ENCODE peak calls at places on chromosomes 1 and 21, in seven cellular contexts. F, R, T, S, G, L and V are unnamed samples.

GRCh38 chr1:23896491-23896890 is 16.7 kb downstream of the CNR2 start:
- DNase-seq in G (no peak), T (no peak), F (no peak), S (no peak), R (no peak), L (no peak), V (no peak)

GRCh38 chr1:201172999-201173610 is 17.5 kb upstream of the IGFN1 start:
- DNase-seq in G (no peak), S (no peak), R (peak), L (no peak), F (peak), T (no peak), V (no peak)

GRCh38 chr1:161119379-161120061 is 1.6 kb downstream of the NIT1 start:
- DNase-seq in T (peak), G (peak), L (peak), S (no peak), F (peak), R (peak), V (no peak)

GRCh38 chr1:101291562-101292035 is 54.8 kb downstream of the S1PR1 start:
- DNase-seq in R (peak), S (no peak), F (peak), T (peak), L (no peak), G (no peak), V (no peak)

GRCh38 chr1:24720152-24720551 is 25.1 kb upstream of the CLIC4 start:
- DNase-seq in R (peak), S (no peak), F (peak), G (no peak), T (no peak), L (no peak), V (no peak)

GRCh38 chr1:210448293-210448892 is 119.7 kb downstream of the HHAT start:
- DNase-seq in T (peak), S (no peak), L (no peak), G (peak), F (peak), R (peak), V (peak)

GRCh38 chr1:16167331-16168143 is 11.7 kb upstream of the EPHA2 start:
- DNase-seq in R (peak), F (no peak), G (no peak), L (peak), T (peak), S (peak), V (peak)

GRCh38 chr1:30191154-30191702 is 532.2 kb downstream of the MATN1 start:
- DNase-seq in S (no peak), T (peak), L (no peak), R (peak), F (peak), G (peak), V (no peak)

GRCh38 chr1:110879758-110880606 is 7.0 kb downstream of the CD53 start:
- DNase-seq in S (no peak), L (no peak), G (peak), R (no peak), F (no peak), T (no peak), V (no peak)

GRCh38 chr21:31660134-31660565 is 657 bp downstream of the SOD1 start:
- DNase-seq in S (no peak), L (no peak), G (no peak), R (peak), T (peak), F (no peak), V (no peak)

GRCh38 chr21:36200089-36200561 is 43.5 kb downstream of the DOP1B start:
- DNase-seq in F (no peak), S (no peak), T (no peak), G (no peak), R (no peak), L (no peak), V (no peak)

GRCh38 chr1:246214708-246215504 is 292.2 kb downstream of the SMYD3 start:
- DNase-seq in G (peak), R (peak), L (no peak), T (no peak), S (no peak), F (peak), V (no peak)

GRCh38 chr1:214445846-214446614 is 105.4 kb downstream of the PTPN14 start:
- DNase-seq in T (peak), S (no peak), F (peak), L (no peak), R (peak), G (no peak), V (no peak)

GRCh38 chr1:116002781-116003455 is 26.6 kb downstream of the SLC22A15 start:
- DNase-seq in F (no peak), S (no peak), T (no peak), R (no peak), G (no peak), L (no peak), V (no peak)

GRCh38 chr1:155938220-155938627 is 3.2 kb upstream of the RXFP4 start:
- DNase-seq in L (no peak), F (peak), R (peak), T (peak), S (no peak), G (peak), V (peak)

GRCh38 chr21:35257413-35257812 is 208.3 kb upstream of the RUNX1 start:
- DNase-seq in G (no peak), R (peak), T (no peak), L (no peak), F (peak), S (no peak), V (no peak)

GRCh38 chr1:105137543-105138444 is 1388.1 kb downstream of the AMY1C start:
- DNase-seq in R (peak), S (peak), L (peak), T (peak), F (no peak), G (no peak), V (peak)

GRCh38 chr21:15007716-15008296 is 57.0 kb downstream of the NRIP1 start:
- DNase-seq in L (no peak), G (no peak), S (no peak), F (no peak), R (no peak), T (no peak), V (no peak)

GRCh38 chr1:26317612-26318337 is at the start of gene CD52:
- DNase-seq in T (peak), R (no peak), L (peak), G (no peak), F (no peak), S (no peak), V (no peak)

GRCh38 chr1:17892225-17892624 is 137.1 kb downstream of the ACTL8 start:
- DNase-seq in L (no peak), R (no peak), F (no peak), S (no peak), G (no peak), T (no peak), V (no peak)

GRCh38 chr21:14942801-14943490 is 121.9 kb downstream of the NRIP1 start:
- DNase-seq in G (no peak), T (no peak), F (peak), R (peak), L (no peak), S (no peak), V (no peak)

GRCh38 chr1:212470059-212470458 is 37.3 kb downstream of the NENF start:
- DNase-seq in T (no peak), S (no peak), F (peak), R (peak), L (no peak), G (peak), V (no peak)

GRCh38 chr1:2330511-2331199 is 60.7 kb downstream of the MORN1 start:
- DNase-seq in S (no peak), G (peak), T (no peak), F (peak), R (no peak), L (no peak), V (no peak)

GRCh38 chr1:91121366-91121765 is 99.5 kb upstream of the ZNF644 start:
- DNase-seq in S (no peak), T (no peak), F (no peak), L (no peak), R (no peak), G (peak), V (no peak)

GRCh38 chr1:92443893-92444292 is 42.8 kb downstream of the GFI1 start:
- DNase-seq in L (no peak), T (peak), R (no peak), S (no peak), F (no peak), G (no peak), V (no peak)

GRCh38 chr1:71365451-71365850 is 284.6 kb upstream of the ZRANB2 start:
- DNase-seq in F (peak), L (no peak), T (no peak), S (no peak), R (peak), G (no peak), V (no peak)

GRCh38 chr1:15757575-15758401 is 807 bp upstream of the FBLIM1 start:
- DNase-seq in G (peak), L (peak), F (peak), T (peak), R (peak), S (no peak), V (no peak)

GRCh38 chr1:228181635-228182034 is 16.0 kb downstream of the IBA57 start:
- DNase-seq in L (no peak), T (no peak), S (no peak), R (no peak), G (no peak), F (no peak), V (no peak)
- H2AK5ac ChIP-seq in L (no peak), T (no peak), S (no peak), R (no peak), G (no peak), F (peak), V (no peak)

DNA sequence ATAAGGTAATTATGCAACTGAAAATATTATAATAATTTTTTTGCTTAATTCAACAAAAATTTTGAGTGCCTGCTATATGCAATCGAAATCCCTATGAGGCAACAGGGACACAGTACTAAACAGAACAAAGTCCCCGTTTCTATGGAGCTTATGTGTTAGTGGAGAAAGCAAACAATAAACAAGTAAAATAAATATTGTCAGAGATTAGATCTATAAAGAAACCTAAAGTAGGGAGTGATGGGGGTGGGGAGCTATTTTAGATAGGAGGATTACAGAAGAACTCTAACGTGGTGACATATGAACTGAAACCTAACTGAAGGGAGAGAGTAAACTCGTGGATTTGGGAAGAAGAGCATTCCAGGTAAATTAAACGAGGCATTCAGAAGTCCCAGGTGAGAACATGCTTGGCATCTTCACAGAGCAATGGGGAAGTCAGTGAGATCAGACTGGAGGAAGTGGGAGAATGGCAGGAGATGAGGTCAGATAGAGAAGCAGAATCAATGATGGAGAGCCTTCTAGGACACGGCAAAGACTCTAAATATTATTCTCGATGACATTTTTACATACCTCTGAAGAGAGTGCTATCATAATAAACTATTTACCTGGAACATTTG is 154.5 kb downstream of the DENND1B start:
- DNase-seq in F (no peak), G (no peak), T (peak), L (no peak), R (no peak), S (no peak), V (no peak)
- H4K8ac ChIP-seq in F (no peak), G (no peak), T (no peak), L (no peak), R (no peak), S (no peak), V (no peak)

DNA sequence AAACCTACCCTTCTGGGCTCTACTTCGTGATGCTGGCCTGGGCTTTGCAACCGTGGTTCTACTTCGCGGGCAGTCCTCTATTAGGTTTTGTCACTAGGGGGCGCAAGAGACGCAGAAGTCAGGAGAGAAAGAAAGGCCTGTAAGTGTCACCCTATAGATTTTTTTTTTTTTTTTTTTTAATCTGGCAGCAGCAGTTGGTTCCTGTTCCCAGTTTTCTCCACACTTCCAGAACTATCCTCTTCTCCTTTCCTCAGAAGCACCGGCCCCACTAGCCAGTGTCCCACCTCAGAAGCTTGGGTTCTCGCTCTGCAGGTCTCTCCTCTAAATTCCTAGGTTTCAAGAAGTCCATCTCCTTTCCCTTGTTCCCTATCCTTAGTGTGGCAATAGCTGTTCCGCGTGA is 9.1 kb upstream of the LCE2D start:
- DNase-seq in R (no peak), L (peak), T (peak), S (no peak), G (peak), F (peak), V (peak)
- H3K23ac ChIP-seq in R (no peak), L (no peak), T (no peak), S (no peak), G (no peak), F (no peak), V (no peak)

GRCh38 chr1:11026052-11026451 is 13.6 kb downstream of the TARDBP start:
- DNase-seq in R (no peak), G (no peak), S (no peak), T (no peak), F (no peak), L (no peak), V (no peak)
- H2AK5ac ChIP-seq in R (no peak), G (no peak), S (no peak), T (no peak), F (no peak), L (no peak), V (no peak)

GRCh38 chr21:45888361-45889009 is 93.1 kb upstream of the COL6A1 start:
- DNase-seq in S (no peak), F (no peak), T (no peak), G (no peak), L (no peak), R (no peak), V (no peak)
- H4K8ac ChIP-seq in S (no peak), F (no peak), T (no peak), G (no peak), L (no peak), R (no peak), V (no peak)

GRCh38 chr1:96357132-96357531 is 364.5 kb upstream of the PTBP2 start:
- DNase-seq in G (no peak), T (no peak), L (no peak), F (peak), R (no peak), S (no peak), V (no peak)

GRCh38 chr1:96352733-96353132 is 368.9 kb upstream of the PTBP2 start:
- DNase-seq in F (no peak), R (no peak), T (no peak), L (no peak), S (no peak), G (no peak), V (no peak)

GRCh38 chr1:96358057-96358456 is 363.5 kb upstream of the PTBP2 start:
- DNase-seq in L (no peak), S (no peak), G (no peak), T (no peak), R (no peak), F (no peak), V (no peak)

GRCh38 chr1:96360036-96360795 is 361.4 kb upstream of the PTBP2 start:
- DNase-seq in T (no peak), G (no peak), S (no peak), F (peak), R (peak), L (no peak), V (no peak)

GRCh38 chr1:96355961-96356360 is 365.6 kb upstream of the PTBP2 start:
- DNase-seq in G (no peak), S (no peak), F (no peak), T (no peak), L (no peak), R (no peak), V (no peak)
- H3K23ac ChIP-seq in G (no peak), S (no peak), F (no peak), T (no peak), L (no peak), R (no peak), V (no peak)

DNA sequence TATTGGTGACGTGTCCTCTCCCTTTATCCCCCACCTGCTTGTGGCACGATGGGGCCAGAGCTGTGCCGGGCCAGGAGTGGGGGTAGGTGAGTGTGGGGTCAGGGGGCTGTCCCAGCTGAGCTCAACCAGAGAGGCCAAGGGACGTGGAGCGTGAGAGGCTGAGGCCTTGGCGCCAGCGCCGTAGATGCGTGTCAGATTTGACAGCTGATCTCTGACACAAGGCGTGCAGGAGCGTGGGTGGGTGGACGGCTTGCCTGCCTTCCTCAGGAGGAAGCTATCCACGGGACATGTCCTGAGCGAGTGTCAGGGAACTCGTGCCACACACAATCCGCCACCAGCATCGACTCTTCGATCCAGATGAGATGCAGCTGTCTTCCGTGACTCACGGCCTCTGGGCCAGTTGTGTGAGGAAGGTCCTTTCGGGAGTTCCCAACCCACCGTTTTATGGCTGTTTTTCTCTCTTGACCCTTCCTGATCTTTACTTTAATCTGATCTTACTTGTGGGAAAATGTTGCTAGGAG is 56.7 kb downstream of the SPSB1 start:
- DNase-seq in S (no peak), T (no peak), G (peak), F (peak), R (peak), L (no peak), V (no peak)
- H2AK5ac ChIP-seq in S (peak), T (no peak), G (no peak), F (peak), R (no peak), L (no peak), V (no peak)

GRCh38 chr1:55234016-55234415 is 18.9 kb upstream of the USP24 start:
- DNase-seq in F (peak), L (no peak), T (no peak), S (no peak), G (no peak), R (no peak), V (no peak)
- H4K8ac ChIP-seq in F (no peak), L (no peak), T (no peak), S (no peak), G (no peak), R (no peak), V (no peak)

GRCh38 chr1:175183586-175183985 is 9.0 kb downstream of the KIAA0040 start:
- DNase-seq in L (peak), F (no peak), G (no peak), S (no peak), T (no peak), R (no peak), V (no peak)

GRCh38 chr1:175178456-175178855 is 14.1 kb downstream of the KIAA0040 start:
- DNase-seq in L (no peak), T (no peak), G (peak), F (no peak), R (no peak), S (no peak), V (no peak)

GRCh38 chr1:175178056-175178455 is 14.5 kb downstream of the KIAA0040 start:
- DNase-seq in R (no peak), F (no peak), L (no peak), S (no peak), T (no peak), G (no peak), V (no peak)

GRCh38 chr1:175182347-175182746 is 10.2 kb downstream of the KIAA0040 start:
- DNase-seq in S (no peak), T (no peak), R (no peak), L (no peak), G (no peak), F (no peak), V (no peak)

DNA sequence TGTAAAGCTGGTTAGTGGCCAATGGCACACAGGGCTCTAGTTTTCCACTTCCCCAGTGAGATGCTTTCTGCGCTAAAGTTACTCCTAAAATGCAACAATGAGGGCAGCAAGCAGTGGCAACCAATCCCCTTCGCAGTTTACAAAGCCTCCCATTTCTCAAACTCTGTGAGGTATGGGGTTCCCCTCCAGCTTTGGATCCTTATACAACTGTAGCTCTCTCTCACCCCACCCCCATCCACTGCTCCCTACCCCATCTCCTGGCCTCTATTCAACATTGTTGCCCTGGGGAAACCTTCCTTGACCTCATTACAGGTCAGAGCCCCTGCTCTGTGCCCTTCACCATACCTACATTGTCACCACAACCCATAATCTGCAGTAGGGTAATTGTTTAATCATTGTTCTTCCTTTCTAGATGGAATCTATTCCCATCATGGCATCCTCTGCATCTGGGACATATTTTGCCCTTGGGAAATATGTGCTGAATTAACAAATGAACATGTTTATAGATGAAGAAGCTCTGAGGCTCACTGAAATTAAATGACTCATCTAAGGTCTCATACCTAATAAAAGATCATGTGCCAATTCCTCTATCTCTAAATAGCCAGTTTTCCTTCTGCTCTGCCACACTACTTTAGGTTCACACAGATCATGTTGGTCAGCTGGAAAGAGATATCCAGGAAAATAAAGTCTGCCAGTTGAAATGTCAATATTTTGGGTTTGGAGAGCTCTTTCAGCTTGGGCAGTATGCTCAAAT is 12.6 kb downstream of the KIAA0040 start:
- DNase-seq in F (no peak), T (no peak), G (no peak), R (no peak), L (no peak), S (no peak), V (no peak)
- H3K23ac ChIP-seq in F (no peak), T (no peak), G (no peak), R (no peak), L (no peak), S (no peak), V (no peak)

GRCh38 chr1:227318852-227319607 is 738 bp upstream of the CDC42BPA start:
- DNase-seq in G (peak), R (peak), T (peak), L (peak), S (peak), F (peak), V (peak)
- H2AK5ac ChIP-seq in G (no peak), R (no peak), T (no peak), L (no peak), S (no peak), F (peak), V (no peak)